ENCODE peak calls at places on chromosome X, in eight cellular contexts. M, E, K, W, T, Q, L and I are unnamed samples. For H3K4me1, the result is how much of the 10 kb centered on the place peaks cover.

GRCh38 chrX:104255465-104255864 is 732 bp upstream of the ESX1 start:
- DNase-seq in L (no peak), T (no peak), W (no peak), K (no peak), Q (no peak), M (no peak), E (no peak), I (no peak)

GRCh38 chrX:17737707-17738001 is 361 bp downstream of the SCML1 start:
- DNase-seq in K (no peak), T (no peak), W (no peak), Q (no peak), M (no peak), L (no peak), E (no peak), I (no peak)

GRCh38 chrX:102765217-102765616 is 44.7 kb downstream of the GPRASP3 start:
- DNase-seq in K (peak), T (no peak), L (no peak), W (no peak), Q (no peak), M (no peak), E (no peak), I (no peak)

GRCh38 chrX:29090811-29091210 is 503.6 kb downstream of the IL1RAPL1 start:
- DNase-seq in W (no peak), T (no peak), E (peak), M (no peak), Q (no peak), L (no peak), K (no peak), I (no peak)

GRCh38 chrX:107747596-107748161 is 27.9 kb downstream of the TSC22D3 start:
- DNase-seq in Q (no peak), W (no peak), L (no peak), T (peak), M (no peak), E (peak), K (no peak), I (no peak)

GRCh38 chrX:136204571-136204970 is 46.6 kb downstream of the MAP7D3 start:
- DNase-seq in M (no peak), E (no peak), W (peak), L (peak), K (peak), T (peak), Q (peak), I (no peak)

GRCh38 chrX:9728271-9728670 is 37.4 kb downstream of the GPR143 start:
- DNase-seq in W (no peak), K (no peak), T (no peak), E (no peak), M (no peak), Q (no peak), L (no peak), I (no peak)

GRCh38 chrX:103197721-103198306 is 17.1 kb upstream of the BEX4 start:
- DNase-seq in E (no peak), M (no peak), T (no peak), Q (no peak), K (no peak), L (no peak), W (no peak), I (no peak)

GRCh38 chrX:112051546-112051945 is 31.0 kb downstream of the TRPC5 start:
- DNase-seq in K (no peak), W (no peak), Q (no peak), L (no peak), M (no peak), T (no peak), E (no peak), I (no peak)

GRCh38 chrX:131792789-131793462 is 230.2 kb upstream of the STK26 start:
- DNase-seq in L (peak), K (peak), T (peak), W (no peak), Q (no peak), M (peak), E (no peak), I (no peak)

GRCh38 chrX:10109695-10110094 is 47.1 kb upstream of the CLCN4 start:
- DNase-seq in L (no peak), E (no peak), Q (no peak), K (no peak), M (peak), T (peak), W (peak), I (no peak)

GRCh38 chrX:129772796-129773431 is 6.8 kb upstream of the SASH3 start:
- DNase-seq in Q (peak), W (peak), L (peak), E (no peak), M (peak), K (peak), T (peak), I (no peak)

GRCh38 chrX:16708016-16708415 is 4.5 kb downstream of the CTPS2 start:
- DNase-seq in T (no peak), M (no peak), Q (no peak), L (no peak), W (no peak), E (no peak), K (no peak), I (no peak)

GRCh38 chrX:41759817-41760216 is 35.8 kb downstream of the GPR82 start:
- DNase-seq in L (no peak), T (no peak), Q (no peak), W (no peak), M (no peak), K (no peak), E (peak), I (no peak)

GRCh38 chrX:110086916-110087484 is 84.1 kb downstream of the TMEM164 start:
- DNase-seq in Q (no peak), E (no peak), M (no peak), W (no peak), L (no peak), T (no peak), K (no peak), I (no peak)

GRCh38 chrX:120429776-120430535 is 39.1 kb downstream of the LAMP2 start:
- DNase-seq in M (no peak), E (no peak), T (no peak), L (no peak), K (no peak), W (no peak), Q (no peak), I (no peak)

GRCh38 chrX:7068939-7069367 is 78.6 kb upstream of the STS start:
- DNase-seq in T (no peak), E (peak), L (no peak), W (no peak), M (peak), Q (no peak), K (no peak), I (peak)

GRCh38 chrX:10077425-10078188 is 79.2 kb upstream of the CLCN4 start:
- DNase-seq in K (no peak), W (no peak), L (no peak), Q (no peak), M (no peak), T (no peak), E (no peak), I (no peak)

GRCh38 chrX:119067023-119067739 is 5.6 kb upstream of the CT47C1 start:
- DNase-seq in L (no peak), T (peak), M (peak), Q (peak), E (peak), W (peak), K (no peak), I (peak)

GRCh38 chrX:53193093-53193492 is 31.9 kb downstream of the KDM5C start:
- DNase-seq in L (no peak), W (no peak), T (no peak), M (no peak), Q (no peak), E (no peak), K (no peak), I (no peak)

GRCh38 chrX:53186363-53186762 is 38.6 kb downstream of the KDM5C start:
- DNase-seq in Q (no peak), T (no peak), M (no peak), W (no peak), E (no peak), L (no peak), K (no peak), I (no peak)

GRCh38 chrX:53188763-53189162 is 36.2 kb downstream of the KDM5C start:
- DNase-seq in M (no peak), L (no peak), E (no peak), W (no peak), K (no peak), Q (no peak), T (no peak), I (no peak)

GRCh38 chrX:53194308-53194707 is 30.7 kb downstream of the KDM5C start:
- DNase-seq in L (no peak), T (no peak), K (no peak), Q (no peak), M (no peak), E (no peak), W (no peak), I (no peak)

DNA sequence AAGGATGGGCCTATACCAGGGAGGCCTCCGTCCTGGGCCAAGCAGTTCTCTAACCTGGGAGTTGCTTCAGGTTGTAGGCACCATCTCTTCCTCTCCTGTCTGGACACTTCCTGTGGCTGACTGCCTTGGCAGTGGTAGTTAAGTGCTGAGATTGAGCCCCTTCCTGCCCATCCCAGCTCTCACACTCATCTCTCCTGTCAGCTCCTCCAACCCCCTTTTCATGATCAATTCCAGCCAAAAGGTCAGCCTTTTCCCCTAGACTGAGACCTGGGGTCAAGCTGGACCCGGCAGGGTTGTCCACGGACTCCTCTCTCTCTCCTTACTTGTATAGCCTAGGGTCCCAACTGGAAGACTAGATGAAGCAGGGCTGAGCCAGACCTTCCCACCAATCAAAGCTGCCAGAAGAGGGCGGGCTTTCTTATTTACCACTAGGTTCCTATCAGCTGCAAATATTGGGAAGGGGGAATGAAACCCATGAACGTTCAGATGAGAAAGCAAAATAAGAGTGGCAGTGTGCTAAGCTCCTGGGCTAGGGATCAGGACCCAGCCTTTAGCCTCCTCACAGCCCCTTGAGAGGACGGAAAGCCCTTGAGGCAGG is 34.5 kb downstream of the KDM5C start:
- DNase-seq in M (no peak), W (no peak), E (peak), T (no peak), K (no peak), L (no peak), Q (no peak), I (peak)
- TF ChIP-seq CTCF in M (no peak), W (no peak), E (no peak), T (no peak), K (no peak), L (no peak), Q (no peak), I (peak)

DNA sequence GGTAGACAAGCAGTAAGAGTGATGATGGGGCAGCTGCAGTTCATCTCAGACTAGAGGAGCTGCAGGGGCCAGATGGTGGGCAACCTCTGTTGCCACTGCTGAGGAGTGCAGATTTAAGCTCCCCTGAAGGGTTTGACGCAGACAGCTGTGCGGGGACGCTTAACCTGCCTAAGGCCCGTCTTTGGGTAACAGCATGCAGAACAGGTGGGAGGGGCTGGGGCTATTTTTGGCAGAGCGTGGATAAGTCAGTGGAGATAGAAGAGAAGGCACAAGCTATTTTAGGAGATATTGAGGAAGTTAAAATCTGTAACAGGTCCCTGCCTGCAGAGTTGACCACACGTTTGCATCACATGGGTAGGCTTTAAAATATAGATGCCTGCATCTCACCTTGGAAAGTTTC is 10.5 kb downstream of the CD99 start:
- DNase-seq in K (no peak), T (no peak), Q (no peak), W (no peak), M (no peak), L (no peak), E (peak), I (no peak)
- H3K4me1 ChIP-seq in K (half or more), T (under half), Q (under half), W (under half), M (half or more), L (under half), E (half or more), I (under half)

GRCh38 chrX:47497274-47497673 is 14.3 kb upstream of the ZNF41 start:
- DNase-seq in M (no peak), Q (no peak), T (no peak), L (no peak), E (no peak), W (no peak), K (no peak), I (no peak)
- TF ChIP-seq CTCF in M (no peak), Q (no peak), T (no peak), L (no peak), E (peak), W (no peak), K (peak), I (peak)

DNA sequence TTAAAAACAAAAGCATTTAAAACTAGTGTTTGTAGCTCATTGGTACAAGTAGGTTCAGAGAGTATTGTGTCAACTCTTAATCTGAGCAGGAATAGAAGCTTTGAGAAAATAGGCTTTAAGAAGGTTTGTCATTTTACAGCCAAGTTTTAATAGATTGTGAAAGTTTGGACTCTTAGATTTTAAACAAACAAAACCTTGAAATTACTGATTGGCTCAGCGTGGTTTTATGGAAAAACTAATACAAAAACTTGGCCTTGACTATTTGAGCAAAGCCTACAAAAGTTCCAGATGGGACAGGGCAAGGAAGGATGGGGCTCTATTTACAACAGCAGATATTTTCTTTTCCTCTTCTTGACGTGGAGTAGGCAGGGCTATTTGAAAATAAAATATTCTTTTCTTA is 16.5 kb downstream of the ZFX start:
- DNase-seq in E (no peak), W (no peak), T (no peak), L (no peak), M (no peak), K (no peak), Q (no peak), I (no peak)
- H3K4me1 ChIP-seq in E (under half), W (under half), T (under half), L (under half), M (half or more), K (under half), Q (half or more), I (under half)